ENCODE peak calls at places on chromosomes 6 and 20, in four cellular contexts. W is heart right ventricle, H is fibroblast of lung, T is A549. V is an unnamed sample.

GRCh38 chr6:46882622-46883021 is 39.1 kb downstream of the ADGRF5 start:
- DNase-seq in W (no peak), H (no peak), T (no peak), V (no peak)

GRCh38 chr6:84466521-84466920 is 239.1 kb upstream of the CEP162 start:
- DNase-seq in W (no peak), H (peak), T (peak), V (peak)

GRCh38 chr6:147930743-147931142 is 411.9 kb upstream of the SASH1 start:
- DNase-seq in T (no peak), W (no peak), H (no peak), V (no peak)

GRCh38 chr6:7865811-7866210 is 44.8 kb downstream of the TXNDC5 start:
- DNase-seq in T (no peak), H (no peak), W (no peak), V (no peak)

GRCh38 chr6:22007469-22007868 is 289.4 kb downstream of the PRL start:
- DNase-seq in W (no peak), H (no peak), T (no peak), V (no peak)

GRCh38 chr6:21753571-21754108 is 160.1 kb downstream of the SOX4 start:
- DNase-seq in H (peak), T (peak), W (no peak), V (peak)

GRCh38 chr6:81696505-81696904 is 56.0 kb downstream of the TENT5A start:
- DNase-seq in W (no peak), T (peak), H (peak), V (peak)

GRCh38 chr20:63226020-63226943 is 9.4 kb upstream of the BIRC7 start:
- DNase-seq in T (peak), H (peak), W (no peak), V (no peak)

GRCh38 chr6:10633216-10633615 is 61.2 kb downstream of the C6orf52 start:
- DNase-seq in W (no peak), H (peak), T (peak), V (peak)

GRCh38 chr20:63060057-63060991 is 53.6 kb upstream of the BHLHE23 start:
- DNase-seq in H (peak), W (no peak), T (no peak), V (peak)

GRCh38 chr6:167815296-167815980 is 11.3 kb upstream of the AFDN start:
- DNase-seq in H (no peak), T (no peak), W (no peak), V (no peak)

GRCh38 chr6:167811689-167812487 is 14.8 kb upstream of the AFDN start:
- DNase-seq in W (no peak), T (no peak), H (no peak), V (no peak)

GRCh38 chr6:167817729-167818128 is 9.0 kb upstream of the AFDN start:
- DNase-seq in T (no peak), H (no peak), W (no peak), V (no peak)

GRCh38 chr6:167819640-167820039 is 7.1 kb upstream of the AFDN start:
- DNase-seq in H (no peak), W (peak), T (no peak), V (no peak)

GRCh38 chr6:167817016-167817415 is 9.7 kb upstream of the AFDN start:
- DNase-seq in T (no peak), H (no peak), W (no peak), V (no peak)
- H3K4me3 ChIP-seq in T (no peak), H (no peak), W (no peak), V (no peak)

GRCh38 chr20:2340136-2340535 is 40.6 kb upstream of the TGM6 start:
- DNase-seq in W (no peak), T (no peak), H (no peak), V (no peak)

GRCh38 chr20:2338702-2339101 is 42.0 kb upstream of the TGM6 start:
- DNase-seq in T (no peak), H (no peak), W (no peak), V (no peak)

GRCh38 chr20:2342243-2342642 is 38.5 kb upstream of the TGM6 start:
- DNase-seq in W (no peak), T (no peak), H (no peak), V (no peak)

GRCh38 chr20:2340823-2341222 is 39.9 kb upstream of the TGM6 start:
- DNase-seq in T (no peak), H (no peak), W (no peak), V (no peak)

GRCh38 chr20:2341336-2341735 is 39.4 kb upstream of the TGM6 start:
- DNase-seq in W (no peak), H (no peak), T (no peak), V (no peak)
- TF ChIP-seq CTCF in W (no peak), H (no peak), T (no peak), V (no peak)

DNA sequence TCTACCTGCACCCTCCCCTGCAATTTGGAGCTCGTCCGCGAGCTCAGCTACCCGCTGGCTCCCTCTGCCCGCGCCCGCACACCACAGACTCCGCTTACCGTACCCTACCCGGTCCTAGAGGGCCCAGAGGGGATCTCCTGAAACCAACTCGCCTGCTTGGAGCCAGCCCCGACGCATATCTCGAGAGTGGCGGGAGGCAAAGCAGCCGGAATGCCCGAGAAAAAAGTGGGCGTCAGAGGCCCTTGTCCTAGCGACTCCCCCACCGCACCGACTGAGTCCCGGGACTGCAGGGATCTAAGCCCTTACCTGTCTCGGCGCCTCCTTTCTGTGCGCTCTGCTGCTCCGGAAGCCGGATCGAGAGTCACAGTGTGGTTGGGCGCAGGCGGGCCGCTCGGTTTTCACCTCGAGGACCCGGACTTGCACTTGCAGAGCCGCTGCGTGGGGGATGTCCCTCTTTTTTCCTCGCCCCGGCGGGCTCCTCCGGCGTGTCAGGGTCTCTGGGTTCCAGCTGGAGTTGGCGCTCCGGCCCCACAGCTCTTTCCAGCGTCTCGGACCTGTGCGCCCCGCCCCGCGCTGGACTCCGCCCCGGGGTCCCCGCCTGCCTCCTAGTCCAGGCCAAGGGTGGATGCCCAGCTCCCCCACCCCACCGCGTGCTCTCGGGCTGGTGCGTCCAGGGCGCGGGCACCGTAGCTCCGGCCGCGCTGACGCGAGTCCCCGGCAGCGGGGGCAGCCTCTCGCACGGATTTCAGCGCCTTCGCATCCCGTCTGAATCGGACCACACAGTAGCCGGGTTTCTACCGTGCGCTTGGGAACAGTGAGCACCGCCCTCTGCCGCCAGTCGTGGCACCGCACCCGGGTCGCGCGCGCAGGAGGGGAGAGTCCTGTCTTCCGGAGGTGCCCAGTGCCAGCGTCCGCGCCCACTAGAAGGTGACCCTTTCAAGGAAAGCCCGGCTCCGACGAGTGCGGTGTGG is at the start of gene PROKR2:
- DNase-seq in W (peak), T (no peak), H (no peak), V (no peak)
- H3K4me3 ChIP-seq in W (peak), T (no peak), H (no peak), V (no peak)

DNA sequence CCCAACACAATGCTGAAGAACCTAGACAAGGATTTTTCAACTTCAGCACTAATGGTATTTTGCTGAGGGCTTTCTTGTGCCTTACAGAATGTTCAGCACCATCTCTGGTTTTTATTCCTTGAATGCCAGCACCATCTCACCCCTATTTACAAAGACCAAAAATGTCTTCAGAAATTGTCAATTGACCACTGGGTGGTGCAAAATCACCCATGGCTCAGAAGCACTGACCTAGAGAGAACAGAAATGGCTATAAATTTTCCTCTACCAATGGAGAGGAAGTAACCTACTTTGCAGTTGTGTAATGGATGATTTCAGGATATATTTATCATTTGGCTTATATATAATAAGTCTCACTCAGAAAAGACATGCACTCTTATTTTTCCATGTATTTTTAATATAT is 431.0 kb upstream of the IRAK1BP1 start:
- DNase-seq in W (no peak), T (peak), H (peak), V (peak)
- TF ChIP-seq CTCF in W (no peak), T (peak), H (peak), V (peak)

DNA sequence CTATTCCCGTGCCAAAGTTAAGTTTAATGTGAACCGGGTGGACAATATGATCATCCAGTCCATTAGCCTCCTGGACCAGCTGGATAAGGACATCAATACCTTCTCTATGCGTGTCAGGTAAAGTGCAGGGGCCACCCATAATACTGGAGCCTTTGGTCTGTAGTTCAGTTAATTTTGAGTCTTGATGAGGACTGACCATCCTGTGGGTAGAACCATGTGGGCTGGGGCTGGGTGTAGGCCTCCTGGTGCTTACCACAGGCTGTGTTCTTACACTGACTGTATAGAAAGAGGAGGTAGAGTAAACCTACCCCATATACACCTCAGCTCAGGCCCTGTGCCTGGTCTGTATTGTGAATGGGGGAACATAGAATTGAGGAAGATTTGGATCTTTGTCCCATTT is 2.4 kb downstream of the NOP56 start:
- DNase-seq in H (no peak), W (no peak), T (no peak), V (no peak)
- H3K4me3 ChIP-seq in H (peak), W (no peak), T (peak), V (no peak)

DNA sequence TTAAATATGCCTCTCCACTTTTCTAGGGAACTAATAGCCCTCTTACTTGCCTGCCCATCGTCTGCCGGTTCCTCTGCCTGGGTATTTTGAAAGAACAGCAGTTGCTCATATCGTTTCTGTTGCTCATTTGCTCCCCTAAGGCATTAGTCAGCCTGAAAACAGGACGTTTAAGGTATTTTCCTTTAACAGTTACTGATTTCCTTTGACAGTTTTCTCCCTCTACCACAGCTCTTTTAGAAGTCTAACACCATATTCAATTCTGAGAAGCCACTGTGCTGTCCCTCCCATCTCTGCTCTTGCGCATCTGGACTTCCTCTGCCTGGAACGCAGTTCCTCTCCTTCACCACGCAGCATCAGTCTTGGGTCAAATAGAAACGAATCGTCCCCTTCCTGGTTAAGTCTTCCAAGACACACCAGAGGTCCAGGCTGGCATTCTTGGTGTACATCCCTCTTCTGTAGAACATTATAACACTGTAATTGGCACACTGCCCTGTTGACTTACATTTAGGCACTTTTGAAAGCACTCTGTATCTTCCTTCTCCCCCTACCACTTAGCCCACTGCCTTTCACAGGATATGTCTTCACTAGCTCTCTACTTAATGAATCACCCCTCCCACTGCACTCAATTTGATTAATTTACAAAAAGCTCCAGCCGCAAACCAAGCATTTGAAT is 141.0 kb upstream of the CARMIL1 start:
- DNase-seq in H (peak), W (peak), T (peak), V (peak)
- TF ChIP-seq CTCF in H (no peak), W (no peak), T (peak), V (peak)

GRCh38 chr6:149476789-149477455 is 7.9 kb downstream of the ZC3H12D start:
- DNase-seq in H (no peak), W (no peak), T (no peak), V (no peak)
- H3K4me3 ChIP-seq in H (no peak), W (no peak), T (no peak), V (no peak)

GRCh38 chr6:43990627-43991619 is 136.3 kb downstream of the MRPL14 start:
- DNase-seq in H (peak), W (no peak), T (peak), V (peak)
- TF ChIP-seq CTCF in H (no peak), W (no peak), T (no peak), V (no peak)